ENCODE peak calls at places on chromosomes 6 and 20, in seven cellular contexts. Q, S, D, J, A, X and C are unnamed samples.

GRCh38 chr6:17725083-17725482 is 18.4 kb upstream of the NUP153 start:
- DNase-seq in Q (peak; percentile 62), S (no peak), D (peak; percentile 89), J (no peak), A (no peak), X (peak; percentile 90), C (no peak)

GRCh38 chr20:48965189-48965910 is 43.8 kb downstream of the ARFGEF2 start:
- DNase-seq in Q (no peak), S (no peak), D (peak; percentile 12), J (no peak), A (no peak), X (no peak), C (no peak)

GRCh38 chr6:116385462-116385807 is 14.7 kb downstream of the DSE start:
- DNase-seq in Q (no peak), S (no peak), D (peak; percentile 56), J (peak; percentile 69), A (no peak), X (no peak), C (no peak)

GRCh38 chr6:12071064-12071615 is 59.0 kb downstream of the HIVEP1 start:
- DNase-seq in Q (no peak), S (no peak), D (no peak), J (peak; percentile 38), A (no peak), X (no peak), C (no peak)

GRCh38 chr6:17886891-17887290 is 100.5 kb downstream of the KIF13A start:
- DNase-seq in Q (no peak), S (no peak), D (peak; percentile 38), J (no peak), A (no peak), X (no peak), C (no peak)

GRCh38 chr20:36470482-36471062 is 70.7 kb upstream of the MYL9 start:
- DNase-seq in Q (no peak), S (no peak), D (no peak), J (no peak), A (no peak), X (no peak), C (no peak)

GRCh38 chr6:149898966-149899365 is 1.1 kb upstream of the RAET1E start:
- DNase-seq in Q (no peak), S (no peak), D (no peak), J (no peak), A (no peak), X (peak; percentile 21), C (no peak)

GRCh38 chr6:169829786-169830185 is 78.4 kb downstream of the ERMARD start:
- DNase-seq in Q (no peak), S (no peak), D (no peak), J (peak; percentile 4), A (no peak), X (peak; percentile 42), C (no peak)

GRCh38 chr20:46190796-46191540 is 72.9 kb downstream of the CD40 start:
- DNase-seq in Q (no peak), S (no peak), D (no peak), J (no peak), A (no peak), X (no peak), C (no peak)

GRCh38 chr6:21240709-21241108 is 352.8 kb upstream of the SOX4 start:
- DNase-seq in Q (no peak), S (no peak), D (peak; percentile 83), J (no peak), A (no peak), X (no peak), C (no peak)

GRCh38 chr6:51626391-51626790 is 461.0 kb downstream of the PKHD1 start:
- DNase-seq in Q (no peak), S (no peak), D (no peak), J (no peak), A (no peak), X (no peak), C (no peak)

GRCh38 chr6:139117734-139118133 is 17.1 kb upstream of the HECA start:
- DNase-seq in Q (no peak), S (no peak), D (no peak), J (no peak), A (no peak), X (no peak), C (no peak)

GRCh38 chr20:37529968-37530600 is 2.4 kb upstream of the BLCAP start:
- DNase-seq in Q (no peak), S (no peak), D (no peak), J (no peak), A (no peak), X (no peak), C (no peak)

GRCh38 chr6:134819858-134820495 is 129.9 kb downstream of the ALDH8A1 start:
- DNase-seq in Q (no peak), S (no peak), D (no peak), J (no peak), A (no peak), X (no peak), C (no peak)

GRCh38 chr6:128070406-128070805 is 169.5 kb upstream of the THEMIS start:
- DNase-seq in Q (no peak), S (no peak), D (peak; percentile 28), J (no peak), A (no peak), X (no peak), C (no peak)

GRCh38 chr6:67888546-67888885 is 746.6 kb upstream of the ADGRB3 start:
- DNase-seq in Q (no peak), S (no peak), D (no peak), J (no peak), A (no peak), X (no peak), C (no peak)

GRCh38 chr6:167904791-167905190 is 78.1 kb downstream of the AFDN start:
- DNase-seq in Q (no peak), S (no peak), D (no peak), J (no peak), A (no peak), X (peak; percentile 78), C (no peak)

GRCh38 chr6:22471746-22472145 is 97.6 kb upstream of the HDGFL1 start:
- DNase-seq in Q (no peak), S (no peak), D (no peak), J (no peak), A (no peak), X (no peak), C (no peak)

GRCh38 chr6:16635810-16636602 is 125.3 kb downstream of the ATXN1 start:
- DNase-seq in Q (no peak), S (peak; percentile 52), D (peak; percentile 78), J (peak; percentile 91), A (peak; percentile 7), X (peak; percentile 63), C (peak; percentile 25)

GRCh38 chr6:149031545-149032317 is 284.9 kb downstream of the UST start:
- DNase-seq in Q (peak; percentile 67), S (no peak), D (peak; percentile 92), J (peak; percentile 91), A (peak; percentile 91), X (no peak), C (no peak)

GRCh38 chr6:44646355-44646754 is 258.8 kb downstream of the CDC5L start:
- DNase-seq in Q (no peak), S (no peak), D (peak; percentile 85), J (no peak), A (no peak), X (no peak), C (no peak)

GRCh38 chr6:98921038-98921437 is 26.7 kb downstream of the FBXL4 start:
- DNase-seq in Q (no peak), S (peak; percentile 19), D (no peak), J (no peak), A (no peak), X (no peak), C (no peak)

GRCh38 chr6:157232161-157232895 is 91.0 kb downstream of the TMEM242 start:
- DNase-seq in Q (no peak), S (no peak), D (no peak), J (no peak), A (no peak), X (peak; percentile 15), C (peak; percentile 12)

GRCh38 chr20:44075191-44075949 is 111.6 kb downstream of the JPH2 start:
- DNase-seq in Q (no peak), S (no peak), D (no peak), J (no peak), A (no peak), X (no peak), C (no peak)

GRCh38 chr6:42938428-42938796 is 9.1 kb downstream of the CNPY3 start:
- DNase-seq in Q (no peak), S (no peak), D (no peak), J (no peak), A (no peak), X (no peak), C (no peak)
- H3K4me1 ChIP-seq in Q (no peaks in the 10 kb centered on the region), S (no peaks in the 10 kb centered on the region), D (no peaks in the 10 kb centered on the region), J (no peaks in the 10 kb centered on the region), A (no peaks in the 10 kb centered on the region), X (no peaks in the 10 kb centered on the region), C (no peaks in the 10 kb centered on the region)

GRCh38 chr6:77511860-77512259 is 48.6 kb upstream of the HTR1B start:
- DNase-seq in Q (no peak), S (no peak), D (no peak), J (no peak), A (no peak), X (no peak), C (no peak)
- H3K9me3 ChIP-seq in Q (no peaks in the 10 kb centered on the region), S (no peaks in the 10 kb centered on the region), D (no peaks in the 10 kb centered on the region), J (no peaks in the 10 kb centered on the region), A (no peaks in the 10 kb centered on the region), X (peaks cover 14% of the 10 kb centered on the region), C (peaks cover 22% of the 10 kb centered on the region)

GRCh38 chr6:55281215-55281614 is 46.1 kb upstream of the GFRAL start:
- DNase-seq in Q (no peak), S (no peak), D (no peak), J (no peak), A (no peak), X (no peak), C (no peak)

GRCh38 chr6:55276745-55277627 is 50.3 kb upstream of the GFRAL start:
- DNase-seq in Q (peak; percentile 18), S (peak; percentile 72), D (peak; percentile 84), J (peak; percentile 73), A (peak; percentile 74), X (peak; percentile 79), C (no peak)

GRCh38 chr6:55282145-55282544 is 45.1 kb upstream of the GFRAL start:
- DNase-seq in Q (no peak), S (no peak), D (peak; percentile 41), J (no peak), A (no peak), X (no peak), C (no peak)

DNA sequence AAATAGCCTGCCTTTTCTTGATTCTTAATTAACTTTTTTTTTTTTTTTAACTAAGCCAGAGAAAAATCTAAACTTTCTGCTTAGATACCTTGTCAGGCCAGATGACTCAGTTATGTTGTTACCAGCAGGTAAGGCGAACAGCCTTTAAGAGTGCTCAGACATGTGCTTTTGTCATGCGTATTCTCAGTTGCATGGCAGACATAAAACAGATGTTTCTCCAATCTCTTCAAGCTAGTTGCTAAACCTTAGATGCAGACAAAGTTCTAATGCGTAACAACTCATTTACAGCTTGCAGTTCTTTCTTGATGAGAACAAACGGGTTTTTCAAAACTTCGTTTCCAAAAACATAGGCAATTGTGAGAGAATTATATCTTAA is 49.7 kb upstream of the GFRAL start:
- DNase-seq in Q (no peak), S (no peak), D (peak; percentile 41), J (no peak), A (no peak), X (no peak), C (no peak)
- TF ChIP-seq CTCF in Q (no peak), S (no peak), D (no peak), J (no peak), A (no peak), X (no peak), C (no peak)

DNA sequence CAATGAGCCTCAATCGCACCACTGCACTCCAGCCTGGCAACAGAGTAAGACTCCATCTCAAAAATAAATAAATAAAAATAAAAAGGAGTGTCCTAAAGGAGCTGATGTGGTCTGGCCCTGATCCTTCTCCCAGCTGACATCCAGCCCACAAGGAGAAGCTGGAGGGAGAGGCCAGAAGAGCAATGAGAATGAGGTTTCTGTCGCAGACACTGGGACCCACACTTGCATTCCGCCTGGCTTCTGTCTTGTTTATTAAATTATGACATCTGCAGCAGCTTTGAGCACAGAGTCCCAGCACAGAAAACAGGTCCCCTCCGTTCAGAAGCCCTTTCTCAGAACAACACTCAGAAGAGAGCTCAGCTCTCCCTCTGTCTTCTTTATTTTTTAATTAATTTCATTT is 10.3 kb upstream of the E2F1 start:
- DNase-seq in Q (no peak), S (no peak), D (no peak), J (no peak), A (no peak), X (no peak), C (no peak)
- H3K4me1 ChIP-seq in Q (no peaks in the 10 kb centered on the region), S (no peaks in the 10 kb centered on the region), D (peaks cover 13% of the 10 kb centered on the region), J (no peaks in the 10 kb centered on the region), A (no peaks in the 10 kb centered on the region), X (no peaks in the 10 kb centered on the region), C (no peaks in the 10 kb centered on the region)